ENCODE peak calls at places on chromosomes 11 and 22, in four cellular contexts. O, L, G and W are unnamed samples.
A peak's percentile ranks its signal among the peaks of the same experiment; 100 is the strongest.

GRCh38 chr22:29481265-29482000 is 1.4 kb downstream of the NEFH start:
- DNase-seq in G (no peak), L (peak; percentile 74), O (peak; percentile 87), W (no peak)

GRCh38 chr11:104781719-104782376 is 116.4 kb downstream of the CASP12 start:
- DNase-seq in L (peak; percentile 18), G (no peak), O (peak; percentile 39), W (no peak)

GRCh38 chr11:23021287-23021863 is 161.1 kb upstream of the CCDC179 start:
- DNase-seq in G (no peak), L (peak; percentile 56), O (no peak), W (peak; percentile 51)

GRCh38 chr11:94020777-94021615 is at the start of gene HEPHL1:
- DNase-seq in G (peak; percentile 30), O (peak; percentile 67), L (peak; percentile 13), W (peak; percentile 4)

GRCh38 chr11:27571151-27571840 is 64.7 kb upstream of the LIN7C start:
- DNase-seq in L (peak; percentile 10), O (no peak), G (peak; percentile 40), W (peak; percentile 90)

GRCh38 chr11:829116-829945 is 1.6 kb downstream of the CRACR2B start:
- DNase-seq in G (no peak), L (peak; percentile 42), O (peak; percentile 58), W (no peak)

GRCh38 chr11:121555172-121555571 is 102.4 kb upstream of the SORL1-AS1 start:
- DNase-seq in G (no peak), L (no peak), O (no peak), W (no peak)

GRCh38 chr11:69333906-69334305 is 40.0 kb downstream of the MYEOV start:
- DNase-seq in G (no peak), O (no peak), L (no peak), W (peak; percentile 34)

GRCh38 chr11:103586756-103587155 is 449.7 kb upstream of the DDI1 start:
- DNase-seq in G (peak; percentile 42), L (no peak), O (no peak), W (peak; percentile 58)

GRCh38 chr11:2575611-2576051 is 124.2 kb downstream of the KCNQ1OT1 start:
- DNase-seq in O (peak; percentile 18), G (no peak), L (no peak), W (no peak)

GRCh38 chr11:68312117-68312779 is at the start of gene LRP5:
- DNase-seq in L (no peak), O (no peak), G (no peak), W (peak; percentile 10)

GRCh38 chr22:41976961-41977566 is 7.8 kb downstream of the SEPTIN3 start:
- DNase-seq in G (no peak), O (no peak), L (no peak), W (no peak)

GRCh38 chr22:25051983-25052710 is 99.6 kb downstream of the KIAA1671 start:
- DNase-seq in G (no peak), O (no peak), L (no peak), W (no peak)

GRCh38 chr11:2122907-2123627 is 16.1 kb downstream of the IGF2 start:
- DNase-seq in L (no peak), G (no peak), O (no peak), W (no peak)

GRCh38 chr22:27213766-27214581 is 556.6 kb downstream of the MIAT start:
- DNase-seq in G (no peak), O (peak; percentile 9), L (no peak), W (peak; percentile 55)

GRCh38 chr11:26286472-26287066 is 45.4 kb upstream of the ANO3 start:
- DNase-seq in L (peak; percentile 67), G (peak; percentile 40), O (peak; percentile 43), W (peak; percentile 37)

GRCh38 chr11:126929186-126930085 is 71.1 kb downstream of the KIRREL3 start:
- DNase-seq in L (no peak), O (no peak), G (no peak), W (peak; percentile 84)

GRCh38 chr11:122661182-122661945 is 5.8 kb downstream of the UBASH3B start:
- DNase-seq in L (peak; percentile 62), G (peak; percentile 82), O (no peak), W (peak; percentile 83)

GRCh38 chr11:122103366-122103765 is 12.6 kb downstream of the BLID start:
- DNase-seq in O (no peak), L (no peak), G (no peak), W (peak; percentile 61)

GRCh38 chr22:45880732-45881523 is 96.0 kb downstream of the WNT7B start:
- DNase-seq in O (peak; percentile 35), L (no peak), G (no peak), W (no peak)

GRCh38 chr11:126410649-126411048 is 55.2 kb downstream of the ST3GAL4 start:
- DNase-seq in O (no peak), L (no peak), G (no peak), W (peak; percentile 22)

GRCh38 chr22:43434601-43435311 is 22.9 kb downstream of the MPPED1 start:
- DNase-seq in O (peak; percentile 14), L (no peak), G (no peak), W (no peak)

GRCh38 chr11:8870461-8871282 is 40.3 kb upstream of the AKIP1 start:
- DNase-seq in G (peak; percentile 43), L (peak; percentile 86), O (peak; percentile 74), W (peak; percentile 75)

GRCh38 chr11:101127348-101127698 is 2.3 kb downstream of the PGR start:
- DNase-seq in G (no peak), L (peak; percentile 49), O (peak; percentile 50), W (no peak)

GRCh38 chr11:57601297-57601696 is 3.8 kb downstream of the SERPING1 start:
- DNase-seq in G (no peak), L (no peak), O (no peak), W (no peak)

GRCh38 chr11:78244546-78245315 is 56.0 kb downstream of the USP35 start:
- DNase-seq in O (no peak), G (no peak), L (no peak), W (no peak)

GRCh38 chr11:124194696-124195418 is 11.7 kb downstream of the OR10D3 start:
- DNase-seq in O (peak; percentile 57), G (peak; percentile 54), L (peak; percentile 77), W (peak; percentile 58)

DNA sequence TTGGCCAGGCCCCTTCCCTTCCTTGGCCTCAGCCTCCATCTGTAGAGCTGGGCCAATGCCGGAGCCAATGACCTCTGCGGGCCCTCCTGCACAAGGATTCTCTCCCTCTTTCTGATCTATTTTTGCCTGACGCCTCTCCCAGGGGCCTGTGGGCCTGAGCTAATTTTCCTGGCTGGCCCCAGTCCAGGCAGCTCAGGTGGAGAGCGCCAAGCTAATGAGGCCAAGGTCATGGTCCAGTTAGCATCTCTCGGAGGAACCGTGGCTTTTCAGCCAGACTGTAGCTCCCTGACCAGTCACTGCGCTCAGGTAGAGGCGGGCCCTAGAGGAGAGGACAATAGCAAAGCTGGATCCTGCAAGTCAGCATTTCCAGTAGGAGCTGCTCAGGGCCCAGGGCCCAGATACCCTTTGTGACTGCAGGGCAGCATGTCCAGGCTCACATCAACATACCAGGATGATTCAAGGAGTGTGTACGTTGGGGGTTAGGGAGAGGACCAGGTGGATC is 43.5 kb downstream of the APOL3 start:
- DNase-seq in O (no peak), L (no peak), G (no peak), W (no peak)
- H3K23ac ChIP-seq in O (no peak overlapping the region), L (no peak overlapping the region), G (no peak overlapping the region), W (no peak overlapping the region)

DNA sequence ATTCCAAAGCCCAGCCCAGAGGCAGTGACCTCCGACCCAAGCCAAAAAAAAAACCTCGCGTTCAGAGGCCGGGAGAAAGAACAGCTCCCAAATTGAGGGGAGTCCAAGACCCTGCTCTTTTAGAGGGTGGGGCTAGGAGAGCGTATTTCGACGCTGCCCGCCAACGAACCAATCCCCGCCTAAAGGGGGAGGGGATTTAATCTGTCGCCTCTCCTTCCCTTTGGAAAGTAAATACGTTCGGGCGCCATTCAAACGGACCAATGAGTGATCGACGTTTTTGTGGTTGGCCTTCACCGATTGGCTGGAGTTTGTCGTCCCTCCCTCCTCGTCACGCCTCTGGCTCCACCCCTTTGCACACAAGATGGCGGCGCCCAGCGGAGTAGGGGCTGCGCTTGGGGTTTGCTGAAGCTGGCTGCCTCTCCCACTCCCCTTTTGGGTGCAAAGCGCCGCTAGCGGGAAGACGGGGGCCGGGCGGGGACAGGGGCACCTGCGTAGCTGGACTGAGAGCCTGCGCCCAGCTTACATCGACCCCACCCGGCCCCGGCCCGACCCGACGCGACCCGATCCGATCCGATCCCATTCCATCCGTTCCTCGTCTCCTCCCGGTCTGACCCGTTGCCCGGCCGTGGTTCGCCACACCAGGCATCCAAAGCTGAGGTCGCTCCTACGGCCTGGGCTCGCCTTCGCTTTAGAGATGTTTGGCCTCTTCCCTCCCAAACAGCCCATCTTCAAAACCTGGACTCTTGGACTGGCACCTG is at the start of gene RNF26:
- DNase-seq in L (peak; percentile 100), G (peak; percentile 96), O (peak; percentile 98), W (peak; percentile 98)
- H3K23ac ChIP-seq in L (peak within 1 kb of the TSS; percentile 80), G (no peak within 1 kb of the TSS), O (no peak within 1 kb of the TSS), W (peak within 1 kb of the TSS; percentile 60)

DNA sequence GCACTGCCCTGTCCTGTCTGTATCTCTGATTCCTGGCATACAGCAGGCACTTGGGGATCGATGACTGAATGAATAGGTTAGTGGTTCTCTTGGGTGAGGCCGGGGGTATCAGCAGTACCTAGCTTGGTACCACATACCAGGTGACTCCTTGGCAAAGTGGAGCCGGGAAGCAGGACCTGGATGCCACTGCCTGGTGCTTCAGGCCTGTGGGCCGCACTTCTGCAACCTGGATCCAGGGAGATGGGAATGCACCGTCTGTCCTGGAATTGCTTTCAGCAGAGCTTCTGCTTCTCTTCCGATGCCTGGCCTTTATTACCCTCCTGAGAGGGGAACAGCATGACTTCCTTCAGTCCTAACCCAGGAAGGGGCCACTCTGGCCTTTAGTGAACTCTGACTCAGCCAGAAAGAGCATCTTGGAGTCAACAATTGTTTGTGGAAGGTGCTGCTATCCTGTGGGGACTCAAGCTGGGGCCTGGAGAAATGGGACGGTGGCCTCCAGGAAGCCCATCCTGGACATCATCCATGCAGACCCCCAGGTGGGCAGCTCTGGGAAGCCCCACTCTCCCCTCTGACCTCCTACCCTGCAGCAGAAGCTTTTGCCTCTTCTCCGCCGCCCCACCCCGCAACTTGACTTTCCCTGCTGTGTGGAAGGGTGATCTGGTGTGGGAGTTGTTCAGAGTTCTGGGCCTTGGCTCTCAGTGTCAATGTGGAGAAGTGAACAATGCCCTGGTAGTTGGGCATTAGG is 5.1 kb downstream of the CD82 start:
- DNase-seq in O (no peak), L (no peak), G (no peak), W (no peak)
- H3K23ac ChIP-seq in O (no peak overlapping the region), L (no peak overlapping the region), G (no peak overlapping the region), W (peak overlapping the region; percentile 29)

GRCh38 chr22:36301851-36302250 is 48.9 kb downstream of the APOL1 start:
- DNase-seq in G (no peak), O (no peak), L (no peak), W (peak; percentile 97)
- H3K23ac ChIP-seq in G (no peak overlapping the region), O (no peak overlapping the region), L (no peak overlapping the region), W (peak overlapping the region; percentile 84)

DNA sequence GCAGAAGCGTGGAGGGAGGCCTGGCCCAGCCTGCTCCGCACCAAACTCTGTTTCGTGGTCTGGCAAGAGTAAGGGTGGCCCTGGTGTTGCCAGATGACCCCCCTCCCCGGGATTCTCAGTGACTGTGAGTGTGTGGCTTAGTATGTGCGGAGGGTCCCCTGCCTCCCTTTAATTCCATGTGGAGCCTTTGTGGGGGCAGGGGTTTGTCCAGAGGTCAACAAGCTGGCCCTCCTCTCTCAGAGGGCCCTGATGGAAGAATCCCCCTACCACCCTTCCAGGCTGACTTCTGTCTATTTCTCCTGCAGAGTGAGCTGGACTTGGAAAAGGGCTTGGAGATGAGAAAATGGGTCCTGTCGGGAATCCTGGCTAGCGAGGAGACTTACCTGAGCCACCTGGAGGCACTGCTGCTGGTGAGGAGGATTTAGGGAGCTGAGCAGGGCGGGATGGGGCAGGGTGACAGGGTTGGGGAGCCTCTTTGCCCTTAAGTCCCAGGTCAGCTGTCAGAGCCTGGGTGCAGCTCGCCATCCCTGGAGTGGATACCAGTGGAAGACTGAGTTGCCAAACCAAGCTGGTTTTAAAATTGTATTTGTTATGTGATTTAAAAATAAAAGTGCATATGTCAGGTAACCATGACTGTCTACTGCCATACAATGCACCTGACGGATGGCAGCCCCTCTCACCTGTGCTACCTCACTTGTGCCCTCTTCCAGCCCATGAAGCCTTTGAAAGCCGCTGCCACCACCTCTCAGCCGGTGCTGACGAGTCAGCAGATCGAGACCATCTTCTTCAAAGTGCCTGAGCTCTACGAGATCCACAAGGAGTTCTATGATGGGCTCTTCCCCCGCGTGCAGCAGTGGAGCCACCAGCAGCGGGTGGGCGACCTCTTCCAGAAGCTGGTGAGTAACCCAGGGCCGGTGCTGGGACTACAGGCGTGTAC is 80.6 kb downstream of the BCR start:
- DNase-seq in L (no peak), G (no peak), O (no peak), W (no peak)
- H3K23ac ChIP-seq in L (no peak overlapping the region), G (no peak overlapping the region), O (no peak overlapping the region), W (no peak overlapping the region)